ENCODE peak calls at places on chromosomes 7 and 10, in four cellular contexts. M is CD4-positive, alpha-beta T cell; J is aorta; I is cardiac muscle cell. G is an unnamed sample. For H3K9me3, the result is how much of the 10 kb centered on the place peaks cover.

GRCh38 chr7:47147213-47147631 is 434.7 kb downstream of the TNS3 start:
- DNase-seq in M (no peak), J (no peak), I (no peak), G (no peak)

GRCh38 chr7:105149827-105150226 is 135.8 kb downstream of the KMT2E start:
- DNase-seq in M (no peak), J (no peak), I (peak), G (no peak)

GRCh38 chr10:117470733-117471132 is 71.8 kb upstream of the EMX2 start:
- DNase-seq in M (no peak), J (no peak), I (no peak), G (no peak)

GRCh38 chr10:112904000-112904399 is 46.0 kb upstream of the TCF7L2 start:
- DNase-seq in M (no peak), J (no peak), I (peak), G (no peak)

GRCh38 chr10:77794256-77795142 is 132.1 kb downstream of the DLG5 start:
- DNase-seq in M (no peak), J (peak), I (no peak), G (no peak)

GRCh38 chr10:90557385-90557784 is 300.5 kb downstream of the HTR7 start:
- DNase-seq in M (no peak), J (no peak), I (no peak), G (no peak)

GRCh38 chr7:2589341-2589740 is 30.6 kb downstream of the IQCE start:
- DNase-seq in M (no peak), J (no peak), I (no peak), G (no peak)

GRCh38 chr7:29771081-29771832 is 35.1 kb upstream of the WIPF3 start:
- DNase-seq in M (no peak), J (no peak), I (no peak), G (no peak)

GRCh38 chr10:96025566-96025965 is 17.8 kb upstream of the CCNJ start:
- DNase-seq in M (no peak), J (no peak), I (peak), G (no peak)

GRCh38 chr7:112744818-112745217 is 45.4 kb downstream of the TMEM168 start:
- DNase-seq in M (no peak), J (no peak), I (peak), G (no peak)

GRCh38 chr7:27314111-27314510 is 71.5 kb downstream of the EVX1 start:
- DNase-seq in M (no peak), J (no peak), I (no peak), G (no peak)

GRCh38 chr7:714251-714671 is 12.2 kb upstream of the DNAAF5 start:
- DNase-seq in M (no peak), J (no peak), I (no peak), G (no peak)

GRCh38 chr7:141156446-141156845 is 82.6 kb downstream of the TMEM178B start:
- DNase-seq in M (no peak), J (no peak), I (no peak), G (no peak)

GRCh38 chr7:114823290-114823689 is 98.6 kb upstream of the MDFIC start:
- DNase-seq in M (no peak), J (no peak), I (peak), G (no peak)

GRCh38 chr7:45575501-45576248 is 1.5 kb downstream of the ADCY1 start:
- DNase-seq in M (no peak), J (no peak), I (no peak), G (no peak)

GRCh38 chr7:152351168-152351567 is 84.6 kb downstream of the KMT2C start:
- DNase-seq in M (no peak), J (no peak), I (no peak), G (no peak)

GRCh38 chr10:75894761-75895160 is 463.3 kb downstream of the LRMDA start:
- DNase-seq in M (no peak), J (no peak), I (no peak), G (no peak)

GRCh38 chr10:27742195-27742925 is 3.3 kb downstream of the MKX start:
- DNase-seq in M (peak), J (peak), I (peak), G (peak)

GRCh38 chr7:6691103-6691502 is 15.6 kb downstream of the ZNF12 start:
- DNase-seq in M (no peak), J (no peak), I (no peak), G (no peak)
- H3K9me3 ChIP-seq in M (half or more), J (under half), I (under half), G (under half)

DNA sequence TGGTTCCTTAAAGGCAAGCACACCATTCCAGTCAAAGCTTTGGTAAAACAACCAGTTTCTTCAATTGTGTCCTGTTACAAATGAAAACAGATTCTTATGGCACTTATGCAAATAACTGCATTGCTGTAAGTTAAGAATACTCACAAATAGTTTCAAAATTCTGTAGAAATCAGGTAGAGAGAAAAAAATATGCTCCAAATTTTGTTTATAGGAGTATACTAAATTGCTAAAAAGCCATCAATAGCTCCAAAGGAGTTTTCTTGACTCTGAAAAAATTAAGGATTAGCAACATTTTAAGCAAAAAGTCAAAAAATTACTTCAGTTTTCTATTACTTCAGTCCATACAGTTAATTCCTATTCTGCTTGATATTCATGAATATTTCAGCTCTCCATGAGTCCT is 51.3 kb upstream of the KAT6B start:
- DNase-seq in M (no peak), J (no peak), I (no peak), G (no peak)
- H3K9me3 ChIP-seq in M (under half), J (under half), I (under half), G (under half)

GRCh38 chr7:144997516-144997915 is 161.7 kb upstream of the TPK1 start:
- DNase-seq in M (no peak), J (no peak), I (no peak), G (no peak)
- H3K9me3 ChIP-seq in M (under half), J (under half), I (under half), G (under half)

DNA sequence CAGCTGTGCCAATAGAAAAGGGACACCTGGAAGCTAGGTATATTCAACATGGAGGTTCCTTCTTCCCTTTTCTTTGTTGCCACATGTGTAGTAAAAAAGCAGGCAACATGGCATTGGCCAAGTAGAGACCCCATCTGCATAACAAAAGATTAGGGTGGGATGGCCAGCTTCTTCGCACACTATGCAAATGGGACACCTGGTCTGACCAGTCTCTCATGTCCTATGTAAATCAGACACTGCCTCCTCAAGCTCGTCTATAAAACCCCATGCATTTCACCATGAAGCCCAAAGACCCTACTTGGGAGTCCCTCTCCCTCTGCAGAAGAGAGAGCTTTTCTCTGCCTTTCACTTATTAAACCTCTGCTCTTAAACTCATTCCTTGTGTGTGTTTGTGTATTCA is 53.9 kb downstream of the MYL10 start:
- DNase-seq in M (no peak), J (no peak), I (no peak), G (no peak)
- H3K9me3 ChIP-seq in M (under half), J (under half), I (under half), G (under half)

G was measured in T-helper 17 cell.